ENCODE peak calls at places on chromosomes 12 and 14, in six cellular contexts. N is ovary, K is IMR-90, S is endothelial cell of umbilical vein, Y is gastrocnemius medialis, W is Peyer's patch. L is an unnamed sample.

GRCh38 chr12:49909826-49910225 is 6.1 kb upstream of the FAIM2 start:
- DNase-seq in N (peak), K (peak), S (peak), Y (no peak), W (no peak), L (no peak)

GRCh38 chr12:124608451-124608870 is 41.0 kb upstream of the NCOR2 start:
- DNase-seq in N (no peak), K (no peak), S (no peak), Y (no peak), W (no peak), L (no peak)

GRCh38 chr14:100025111-100025510 is 40.1 kb upstream of the EVL start:
- DNase-seq in N (no peak), K (peak), S (peak), Y (peak), W (peak), L (no peak)

GRCh38 chr14:69693145-69693544 is 73.8 kb upstream of the SRSF5 start:
- DNase-seq in N (peak), K (no peak), S (peak), Y (no peak), W (no peak), L (no peak)

GRCh38 chr14:99215277-99215676 is 56.7 kb downstream of the BCL11B start:
- DNase-seq in N (peak), K (no peak), S (no peak), Y (no peak), W (no peak), L (no peak)

GRCh38 chr14:104047761-104048160 is 37.7 kb upstream of the ASPG start:
- DNase-seq in N (no peak), K (no peak), S (no peak), Y (no peak), W (no peak), L (no peak)

GRCh38 chr12:54259194-54260011 is 20.5 kb downstream of the CBX5 start:
- DNase-seq in N (peak), K (peak), S (peak), Y (peak), W (no peak), L (peak)

GRCh38 chr14:65002586-65003210 is 16.0 kb downstream of the FNTB start:
- DNase-seq in N (no peak), K (peak), S (no peak), Y (no peak), W (no peak), L (no peak)

GRCh38 chr14:24366664-24367505 is 1.1 kb upstream of the NFATC4 start:
- DNase-seq in N (peak), K (peak), S (peak), Y (peak), W (peak), L (peak)

GRCh38 chr12:90090929-90091651 is 382.5 kb upstream of the ATP2B1 start:
- DNase-seq in N (no peak), K (peak), S (peak), Y (peak), W (peak), L (no peak)

GRCh38 chr12:48795550-48796455 is 6.9 kb upstream of the ADCY6 start:
- DNase-seq in N (peak), K (peak), S (peak), Y (peak), W (peak), L (peak)

GRCh38 chr12:2719405-2719804 is 75.4 kb upstream of the FKBP4 start:
- DNase-seq in N (no peak), K (no peak), S (no peak), Y (no peak), W (no peak), L (no peak)

GRCh38 chr14:77562681-77563080 is 53.8 kb downstream of the SPTLC2 start:
- DNase-seq in N (no peak), K (peak), S (no peak), Y (no peak), W (no peak), L (no peak)

GRCh38 chr14:98167702-98168101 is 1104.3 kb downstream of the BCL11B start:
- DNase-seq in N (no peak), K (no peak), S (no peak), Y (no peak), W (no peak), L (no peak)

GRCh38 chr12:6067152-6067916 is 57.1 kb downstream of the VWF start:
- DNase-seq in N (no peak), K (peak), S (peak), Y (no peak), W (no peak), L (no peak)

GRCh38 chr12:5582541-5582940 is 150.6 kb downstream of the NTF3 start:
- DNase-seq in N (no peak), K (no peak), S (no peak), Y (no peak), W (no peak), L (no peak)

GRCh38 chr12:52217223-52217622 is 15.8 kb upstream of the KRT7 start:
- DNase-seq in N (peak), K (no peak), S (peak), Y (peak), W (peak), L (peak)

GRCh38 chr12:57852620-57853509 is 6.3 kb upstream of the CTDSP2 start:
- DNase-seq in N (peak), K (no peak), S (no peak), Y (peak), W (no peak), L (no peak)

GRCh38 chr14:75295491-75296338 is 17.1 kb downstream of the FOS start:
- DNase-seq in N (peak), K (peak), S (peak), Y (peak), W (peak), L (peak)

GRCh38 chr12:4015225-4016076 is 142.3 kb upstream of the PARP11 start:
- DNase-seq in N (no peak), K (no peak), S (no peak), Y (no peak), W (peak), L (no peak)

GRCh38 chr12:31035226-31035625 is 38.4 kb upstream of the DDX11 start:
- DNase-seq in N (no peak), K (no peak), S (no peak), Y (no peak), W (no peak), L (no peak)

GRCh38 chr12:111442301-111443045 is 36.8 kb downstream of the SH2B3 start:
- DNase-seq in N (peak), K (no peak), S (no peak), Y (peak), W (no peak), L (no peak)

GRCh38 chr14:105431256-105431655 is 11.6 kb downstream of the MTA1 start:
- DNase-seq in N (no peak), K (no peak), S (no peak), Y (no peak), W (no peak), L (no peak)

GRCh38 chr12:132806857-132807256 is 21.8 kb downstream of the GOLGA3 start:
- DNase-seq in N (no peak), K (no peak), S (no peak), Y (no peak), W (no peak), L (no peak)

GRCh38 chr12:89709994-89710872 is 1.6 kb upstream of the ATP2B1 start:
- DNase-seq in N (peak), K (peak), S (no peak), Y (no peak), W (no peak), L (peak)

GRCh38 chr14:99581371-99581770 is 22.6 kb downstream of the CCDC85C start:
- DNase-seq in N (no peak), K (no peak), S (no peak), Y (no peak), W (no peak), L (no peak)

GRCh38 chr14:69079188-69079742 is 73.7 kb downstream of the DCAF5 start:
- DNase-seq in N (no peak), K (peak), S (peak), Y (no peak), W (no peak), L (no peak)

GRCh38 chr14:83164016-83164415 is 1630.4 kb upstream of the SEL1L start:
- DNase-seq in N (no peak), K (peak), S (no peak), Y (no peak), W (no peak), L (no peak)

GRCh38 chr12:54977155-54977554 is 7.4 kb downstream of the TESPA1 start:
- DNase-seq in N (no peak), K (peak), S (no peak), Y (no peak), W (no peak), L (no peak)

GRCh38 chr14:55028066-55028465 is 1.0 kb downstream of the SOCS4 start:
- DNase-seq in N (no peak), K (peak), S (peak), Y (no peak), W (no peak), L (no peak)

GRCh38 chr12:120490833-120491512 is 4.9 kb upstream of the DYNLL1 start:
- DNase-seq in N (peak), K (no peak), S (no peak), Y (peak), W (no peak), L (no peak)

GRCh38 chr12:119868992-119869391 is 8.1 kb downstream of the CIT start:
- DNase-seq in N (no peak), K (peak), S (peak), Y (no peak), W (no peak), L (no peak)

GRCh38 chr14:101735453-101735852 is 26.1 kb upstream of the PPP2R5C start:
- DNase-seq in N (no peak), K (no peak), S (no peak), Y (no peak), W (no peak), L (no peak)

GRCh38 chr12:25074113-25074512 is 120.8 kb downstream of the DNAI7 start:
- DNase-seq in N (no peak), K (no peak), S (no peak), Y (no peak), W (no peak), L (no peak)

GRCh38 chr12:27619308-27619707 is 76.9 kb upstream of the REP15 start:
- DNase-seq in N (no peak), K (peak), S (peak), Y (no peak), W (no peak), L (no peak)

GRCh38 chr12:30145351-30146017 is 361.7 kb upstream of the TMTC1 start:
- DNase-seq in N (no peak), K (no peak), S (no peak), Y (no peak), W (no peak), L (no peak)

GRCh38 chr14:96104469-96105057 is 65.4 kb downstream of the C14orf132 start:
- DNase-seq in N (peak), K (peak), S (peak), Y (peak), W (peak), L (peak)
- TF ChIP-seq POLR2A in N (no peak), K (peak), S (no peak), Y (no peak), W (no peak), L (no peak)

GRCh38 chr14:47439953-47440352 is 235.5 kb downstream of the MDGA2 start:
- DNase-seq in N (no peak), K (no peak), S (no peak), Y (no peak), W (no peak), L (no peak)

GRCh38 chr14:47438650-47439140 is 236.7 kb downstream of the MDGA2 start:
- DNase-seq in N (no peak), K (no peak), S (no peak), Y (no peak), W (no peak), L (no peak)

GRCh38 chr14:47447076-47447475 is 228.3 kb downstream of the MDGA2 start:
- DNase-seq in N (no peak), K (no peak), S (no peak), Y (no peak), W (no peak), L (no peak)

DNA sequence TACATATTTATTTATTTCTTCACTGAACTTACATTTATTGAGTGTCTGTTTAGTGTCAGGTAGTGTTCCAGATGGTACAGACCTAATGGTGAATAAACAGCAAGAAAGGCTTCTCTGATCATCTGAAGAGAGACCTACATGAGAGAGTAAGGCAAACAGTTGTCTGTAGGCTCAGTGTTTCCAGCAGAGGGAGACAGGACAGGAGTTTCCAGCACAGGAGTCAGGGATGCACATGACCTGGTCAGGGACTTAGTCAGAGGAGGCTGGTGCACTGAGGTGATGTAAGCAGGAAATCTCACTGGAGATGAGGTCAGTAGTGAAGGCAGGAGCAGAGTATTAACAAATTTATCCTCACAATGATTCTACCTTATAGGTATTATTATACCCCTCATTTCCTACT is 233.2 kb downstream of the MDGA2 start:
- DNase-seq in N (no peak), K (no peak), S (peak), Y (no peak), W (no peak), L (no peak)
- TF ChIP-seq CTCF in N (no peak), K (no peak), S (no peak), Y (no peak), W (no peak), L (no peak)

GRCh38 chr12:106976013-106976658 is 10.8 kb downstream of the MTERF2 start:
- DNase-seq in N (no peak), K (peak), S (peak), Y (no peak), W (no peak), L (no peak)
- H3K27ac ChIP-seq in N (no peak), K (no peak), S (peak), Y (peak), W (peak), L (peak)

DNA sequence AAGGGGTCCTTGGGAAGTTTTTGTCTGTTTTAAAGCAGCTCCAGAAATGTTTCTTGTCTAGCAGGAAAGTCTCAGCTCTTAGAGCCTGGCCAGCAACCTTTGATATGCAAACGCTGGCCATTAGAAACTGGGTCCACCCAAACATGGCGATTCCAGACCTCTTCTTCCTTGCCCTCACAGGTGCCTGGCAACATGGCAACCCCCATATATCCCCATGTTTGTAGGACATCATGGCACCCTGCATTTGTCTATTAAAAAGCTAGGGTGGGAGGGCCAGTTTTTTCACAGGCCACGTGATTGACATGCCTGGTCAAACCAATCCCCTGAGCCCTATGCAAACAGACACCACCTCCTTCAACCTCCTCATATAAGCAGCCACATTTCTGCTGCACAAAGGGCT is 848.7 kb upstream of the FOXG1 start:
- DNase-seq in N (no peak), K (no peak), S (no peak), Y (no peak), W (no peak), L (no peak)
- TF ChIP-seq POLR2A in N (no peak), K (no peak), S (no peak), Y (no peak), W (no peak), L (no peak)

GRCh38 chr12:80598004-80598606 is 109.3 kb upstream of the MYF6 start:
- DNase-seq in N (no peak), K (peak), S (peak), Y (no peak), W (no peak), L (no peak)
- TF ChIP-seq CTCF in N (no peak), K (peak), S (no peak), Y (no peak), W (peak), L (no peak)

L was measured in breast epithelium.